ENCODE peak calls at places on chromosome 1, in seven cellular contexts. W is HAP-1; T is fibroblast of lung; G is GM13977; N is bronchial epithelial cell; J is A549; P is stimulated activated CD8-positive, alpha-beta memory T cell treated with anti-CD3 and anti-CD28 coated beads, Interleukin-15, amount 100 ng/mL, for 4 hours. M is an unnamed sample.

GRCh38 chr1:224259986-224260385 is 70.0 kb downstream of the NVL start:
- DNase-seq in P (no peak), N (peak), J (no peak), T (peak), W (no peak), G (no peak), M (no peak)

GRCh38 chr1:68322837-68323687 is 90.7 kb upstream of the WLS start:
- DNase-seq in N (no peak), G (no peak), T (peak), W (no peak), P (no peak), J (no peak), M (no peak)

GRCh38 chr1:238469146-238469601 is 578.5 kb upstream of the ZP4 start:
- DNase-seq in P (no peak), W (no peak), N (no peak), J (no peak), T (peak), G (no peak), M (no peak)

GRCh38 chr1:76269175-76269574 is 194.6 kb downstream of the ST6GALNAC3 start:
- DNase-seq in P (no peak), T (peak), J (no peak), W (no peak), G (no peak), N (peak), M (peak)

GRCh38 chr1:44239337-44239960 is 26.2 kb downstream of the DMAP1 start:
- DNase-seq in N (peak), T (peak), P (no peak), W (no peak), J (no peak), G (no peak), M (peak)

GRCh38 chr1:29601021-29601420 is 364.7 kb downstream of the PTPRU start:
- DNase-seq in W (no peak), J (no peak), N (no peak), T (no peak), P (no peak), G (no peak), M (no peak)

GRCh38 chr1:27517907-27518718 is 28.1 kb upstream of the WASF2 start:
- DNase-seq in J (no peak), P (no peak), N (peak), T (no peak), W (no peak), G (no peak), M (no peak)

GRCh38 chr1:94463765-94464330 is 45.7 kb downstream of the ABCD3 start:
- DNase-seq in G (peak), T (peak), P (no peak), J (peak), W (peak), N (peak), M (peak)

M was measured in GDM1.